ENCODE peak calls at places on chromosomes 16 and 17, in eight cellular contexts. Z, N, H, P, L, A, K and C are unnamed samples.

GRCh38 chr17:30950669-30951399 is 20.0 kb upstream of the RNF135 start:
- DNase-seq in N (no peak), L (peak; percentile 69), A (peak; percentile 72), Z (no peak), P (peak; percentile 81), K (peak; percentile 81), H (no peak), C (no peak)

GRCh38 chr17:36149296-36149820 is 27.1 kb downstream of the TBC1D3B start:
- DNase-seq in A (no peak), K (peak; percentile 14), H (no peak), P (no peak), Z (no peak), N (no peak), L (peak; percentile 23), C (no peak)

GRCh38 chr16:4358831-4359561 is 7.9 kb upstream of the PAM16 start:
- DNase-seq in L (no peak), K (peak; percentile 58), N (no peak), P (no peak), H (peak; percentile 46), A (peak; percentile 87), Z (peak; percentile 80), C (no peak)

GRCh38 chr17:34756670-34757021 is 177.3 kb downstream of the TMEM132E start:
- DNase-seq in P (no peak), H (no peak), L (no peak), Z (no peak), N (no peak), A (no peak), K (no peak), C (no peak)

GRCh38 chr17:27544350-27545131 is 86.4 kb upstream of the LGALS9 start:
- DNase-seq in L (peak; percentile 54), Z (no peak), A (no peak), P (no peak), H (no peak), K (no peak), N (no peak), C (no peak)

GRCh38 chr17:77332981-77333685 is 192.4 kb downstream of the SEC14L1 start:
- DNase-seq in Z (no peak), N (peak; percentile 19), K (no peak), L (peak; percentile 90), A (peak; percentile 16), P (peak; percentile 10), H (peak; percentile 65), C (peak; percentile 23)

GRCh38 chr17:27403480-27404005 is 52.7 kb upstream of the KSR1 start:
- DNase-seq in L (no peak), H (no peak), A (no peak), N (no peak), P (no peak), Z (no peak), K (no peak), C (no peak)

GRCh38 chr17:69716571-69716970 is 302.1 kb downstream of the MAP2K6 start:
- DNase-seq in K (no peak), P (no peak), N (no peak), Z (no peak), H (no peak), L (no peak), A (no peak), C (no peak)

GRCh38 chr17:48068491-48068961 is 20.4 kb downstream of the NFE2L1 start:
- DNase-seq in K (peak; percentile 65), N (no peak), A (no peak), P (no peak), H (no peak), Z (peak; percentile 42), L (no peak), C (no peak)

GRCh38 chr16:89574681-89575246 is 794 bp upstream of the CPNE7 start:
- DNase-seq in L (peak; percentile 41), Z (peak; percentile 93), N (no peak), K (peak; percentile 84), P (peak; percentile 46), A (peak; percentile 79), H (peak; percentile 70), C (peak; percentile 93)

GRCh38 chr17:61645898-61646297 is 54.9 kb upstream of the NACA2 start:
- DNase-seq in P (no peak), L (no peak), K (no peak), A (no peak), Z (no peak), N (no peak), H (no peak), C (no peak)

GRCh38 chr16:64051826-64052225 is 1070.0 kb downstream of the CDH11 start:
- DNase-seq in P (no peak), L (peak; percentile 4), K (no peak), H (no peak), N (no peak), Z (peak; percentile 10), A (no peak), C (no peak)

GRCh38 chr16:88909431-88910210 is 43.2 kb upstream of the PABPN1L start:
- DNase-seq in H (no peak), K (no peak), N (no peak), P (peak; percentile 52), Z (no peak), L (no peak), A (no peak), C (no peak)

GRCh38 chr17:47720754-47721533 is 12.1 kb upstream of the TBX21 start:
- DNase-seq in K (no peak), N (peak; percentile 27), Z (no peak), A (no peak), H (no peak), P (no peak), L (peak; percentile 32), C (no peak)

GRCh38 chr17:55254375-55254774 is 10.4 kb upstream of the HLF start:
- DNase-seq in A (no peak), P (no peak), K (no peak), Z (no peak), N (no peak), H (no peak), L (no peak), C (no peak)

GRCh38 chr17:79400989-79401703 is 209.7 kb downstream of the RBFOX3 start:
- DNase-seq in N (peak; percentile 40), K (peak; percentile 69), A (peak; percentile 83), L (peak; percentile 25), H (peak; percentile 84), P (peak; percentile 67), Z (peak; percentile 82), C (peak; percentile 91)

GRCh38 chr16:86353934-86354333 is 156.4 kb upstream of the FOXF1 start:
- DNase-seq in K (no peak), H (no peak), Z (no peak), A (no peak), L (no peak), N (no peak), P (no peak), C (no peak)

GRCh38 chr16:13958438-13958837 is 38.5 kb downstream of the ERCC4 start:
- DNase-seq in K (peak; percentile 97), P (no peak), N (no peak), H (no peak), Z (no peak), L (no peak), A (no peak), C (no peak)

GRCh38 chr16:86585821-86586611 is 7.7 kb downstream of the FOXL1 start:
- DNase-seq in K (no peak), P (no peak), N (no peak), Z (no peak), A (no peak), H (no peak), L (peak; percentile 65), C (no peak)

GRCh38 chr16:58515871-58516767 is 802 bp downstream of the SETD6 start:
- DNase-seq in Z (no peak), A (peak; percentile 80), N (no peak), K (no peak), L (peak; percentile 61), H (peak; percentile 71), P (no peak), C (no peak)

GRCh38 chr16:74462361-74462760 is 41.1 kb upstream of the CLEC18B start:
- DNase-seq in A (no peak), H (peak; percentile 94), P (no peak), Z (no peak), N (no peak), K (no peak), L (peak; percentile 91), C (no peak)

GRCh38 chr17:74780443-74781238 is 4.5 kb upstream of the NAT9 start:
- DNase-seq in P (no peak), L (no peak), H (peak; percentile 47), K (peak; percentile 76), Z (peak; percentile 29), N (no peak), A (no peak), C (no peak)
- TF ChIP-seq CTCF in P (peak; percentile 14), L (no peak), H (peak; percentile 59), K (peak; percentile 71), Z (no peak), N (no peak), A (no peak), C (peak; percentile 66)

DNA sequence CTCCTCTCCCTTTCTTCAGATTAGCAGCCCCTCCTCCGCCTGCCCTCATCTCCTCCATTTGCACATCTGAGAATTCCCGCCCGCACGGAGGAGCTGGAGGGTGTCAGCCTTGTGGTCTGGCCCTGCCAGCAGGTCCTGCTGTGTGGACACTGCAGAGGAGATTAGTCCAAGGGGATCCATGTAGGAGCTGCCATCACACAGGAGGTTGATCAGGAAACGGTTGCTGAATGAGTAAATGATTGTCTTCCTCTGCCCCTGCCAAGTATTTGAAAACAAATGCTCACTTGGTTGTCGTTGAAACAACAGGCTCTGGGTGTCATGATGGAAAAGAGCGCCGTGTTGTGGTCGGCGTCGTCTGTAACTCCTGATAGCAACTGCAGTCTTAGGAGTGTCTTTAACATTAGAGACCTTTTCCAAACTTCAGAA is 63.8 kb upstream of the CHMP6 start:
- DNase-seq in P (no peak), N (no peak), K (no peak), Z (peak; percentile 22), H (no peak), L (no peak), A (peak; percentile 40), C (no peak)
- TF ChIP-seq CTCF in P (peak; percentile 23), N (no peak), K (no peak), Z (no peak), H (no peak), L (no peak), A (peak; percentile 35), C (no peak)

GRCh38 chr17:72336804-72337070 is 215.9 kb downstream of the SOX9 start:
- DNase-seq in H (no peak), N (no peak), Z (no peak), K (no peak), P (no peak), L (no peak), A (no peak), C (no peak)
- TF ChIP-seq CTCF in H (no peak), N (no peak), Z (no peak), K (no peak), P (no peak), L (no peak), A (no peak), C (no peak)

DNA sequence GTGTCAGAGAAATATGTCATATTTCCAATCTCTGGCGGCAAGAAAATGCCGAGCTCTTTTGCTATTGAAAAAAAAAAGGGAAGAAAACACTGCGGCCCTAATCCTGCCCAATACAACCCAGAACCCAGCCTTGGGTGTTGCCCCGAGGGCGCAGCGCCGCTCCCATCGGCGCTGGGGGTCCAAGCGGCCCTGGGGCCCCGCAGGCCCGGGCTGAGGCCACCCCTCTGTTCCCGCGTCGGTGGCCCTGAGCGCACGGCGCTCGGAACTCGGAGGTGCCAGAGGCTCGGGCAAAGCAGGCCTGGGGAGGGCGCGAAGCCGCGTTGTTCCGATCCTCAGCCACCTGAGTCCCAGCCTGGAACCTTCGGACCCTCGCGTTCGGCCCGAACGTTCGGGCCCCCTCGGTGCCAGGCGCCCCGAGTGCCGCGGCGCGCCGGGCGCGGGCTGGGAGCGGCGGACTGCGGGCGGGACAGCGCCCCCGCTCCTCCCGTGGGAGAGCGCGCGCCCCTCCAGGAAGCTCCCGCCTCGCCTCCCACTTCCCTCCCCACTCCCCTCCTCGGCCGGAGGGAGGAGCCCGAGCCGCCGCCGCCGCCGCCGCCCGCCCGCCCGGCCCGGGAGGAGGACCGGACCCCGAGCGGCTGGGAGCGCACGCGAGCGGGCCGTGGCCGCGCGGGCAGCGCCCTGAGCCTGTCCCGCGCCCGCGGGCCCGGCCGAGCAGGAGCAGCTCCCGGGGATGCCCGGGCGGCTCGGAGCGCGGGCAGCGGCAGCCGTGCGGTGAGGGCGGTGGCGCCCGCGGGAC is at the start of gene CPNE2:
- DNase-seq in Z (peak; percentile 67), K (peak; percentile 48), A (peak; percentile 90), H (peak; percentile 60), N (peak; percentile 39), L (no peak), P (peak; percentile 84), C (peak; percentile 88)
- TF ChIP-seq CTCF in Z (no peak), K (no peak), A (no peak), H (no peak), N (no peak), L (no peak), P (no peak), C (no peak)